ENCODE peak calls at places on chromosomes 4 and X, in six cellular contexts. N is astrocyte, F is left lung, G is GM23248, Z is heart left ventricle, T is body of pancreas. Y is an unnamed sample.

GRCh38 chr4:80608285-80608980 is 272.9 kb downstream of the CFAP299 start:
- DNase-seq in N (peak; percentile 57), F (no peak), G (peak; percentile 48), Z (no peak), T (no peak), Y (no peak)

GRCh38 chrX:45935408-45935807 is 609.8 kb downstream of the ZNF674 start:
- DNase-seq in N (no peak), F (no peak), G (no peak), Z (no peak), T (no peak), Y (no peak)

GRCh38 chr4:47862297-47862696 is 24.4 kb upstream of the CORIN start:
- DNase-seq in N (peak; percentile 80), F (no peak), G (peak; percentile 58), Z (no peak), T (no peak), Y (no peak)

GRCh38 chr4:56505269-56506109 is at the start of gene ARL9:
- DNase-seq in N (peak; percentile 46), F (peak; percentile 55), G (peak; percentile 85), Z (peak; percentile 34), T (peak; percentile 55), Y (peak; percentile 49)

GRCh38 chr4:129581305-129581704 is 485.4 kb downstream of the C4orf33 start:
- DNase-seq in N (no peak), F (no peak), G (no peak), Z (no peak), T (no peak), Y (no peak)

GRCh38 chr4:42523066-42523718 is 125.9 kb downstream of the SHISA3 start:
- DNase-seq in N (no peak), F (no peak), G (no peak), Z (no peak), T (no peak), Y (no peak)

GRCh38 chr4:74447636-74448233 is 2.8 kb downstream of the AREG start:
- DNase-seq in N (no peak), F (no peak), G (no peak), Z (no peak), T (no peak), Y (no peak)

GRCh38 chr4:121794505-121795192 is 6.5 kb upstream of the EXOSC9 start:
- DNase-seq in N (no peak), F (no peak), G (peak; percentile 38), Z (no peak), T (no peak), Y (no peak)

GRCh38 chr4:86564795-86565194 is 29.3 kb upstream of the PTPN13 start:
- DNase-seq in N (no peak), F (peak; percentile 44), G (no peak), Z (no peak), T (no peak), Y (no peak)

GRCh38 chr4:154222875-154223274 is 268.7 kb downstream of the DCHS2 start:
- DNase-seq in N (no peak), F (no peak), G (no peak), Z (no peak), T (no peak), Y (no peak)
- H3K9me3 ChIP-seq in N (peaks cover 4% of the 10 kb centered on the region), F (no peaks in the 10 kb centered on the region), G (no peaks in the 10 kb centered on the region), Z (peaks cover 10% of the 10 kb centered on the region), T (peaks cover 2% of the 10 kb centered on the region), Y (peaks cover 11% of the 10 kb centered on the region)

DNA sequence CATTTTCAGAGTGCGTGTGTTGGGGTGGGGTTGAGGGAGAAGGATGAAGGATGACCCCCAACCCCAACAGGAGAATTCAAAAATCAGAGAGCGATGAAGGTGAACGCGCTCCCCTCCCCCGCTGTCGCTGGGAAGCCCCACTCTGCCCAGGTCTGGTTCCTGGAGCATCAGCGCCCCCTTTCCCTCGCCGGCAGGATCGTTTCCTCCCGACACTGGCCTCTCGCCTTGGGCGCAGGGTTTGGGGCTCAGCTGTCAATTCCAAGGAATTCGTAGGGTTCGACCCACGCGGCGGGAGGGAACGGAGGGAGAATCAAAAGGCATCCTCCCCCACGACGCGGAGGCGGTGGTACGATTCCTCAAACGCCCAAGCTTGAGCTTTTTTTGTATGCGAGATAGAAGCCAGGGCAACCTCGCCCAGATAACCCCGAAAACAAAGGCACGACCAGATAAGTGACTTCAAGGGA is 997 bp upstream of the PDGFRA start:
- DNase-seq in N (peak; percentile 57), F (peak; percentile 75), G (peak; percentile 91), Z (peak; percentile 77), T (peak; percentile 58), Y (peak; percentile 68)
- H3K9me3 ChIP-seq in N (no peaks in the 10 kb centered on the region), F (no peaks in the 10 kb centered on the region), G (no peaks in the 10 kb centered on the region), Z (no peaks in the 10 kb centered on the region), T (no peaks in the 10 kb centered on the region), Y (no peaks in the 10 kb centered on the region)

DNA sequence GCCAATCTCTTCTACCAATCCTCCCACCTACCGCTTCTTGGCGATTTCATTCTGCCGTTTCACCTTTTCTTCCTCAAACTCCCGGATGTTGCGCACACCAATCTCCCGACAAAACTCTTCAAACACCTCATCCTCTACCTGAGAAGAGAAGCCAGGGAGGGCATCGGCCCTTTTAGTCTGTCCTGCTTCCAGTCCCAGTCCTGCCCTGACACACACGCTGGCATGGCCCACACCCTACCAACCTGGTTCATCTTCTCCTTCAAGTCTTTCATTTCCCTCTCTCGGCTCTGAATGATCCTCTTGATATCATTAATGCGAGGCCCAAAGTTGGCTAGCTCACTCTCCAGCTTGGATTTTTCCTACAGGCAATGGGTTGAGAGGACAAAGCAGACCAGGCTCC is 18.9 kb downstream of the SMC1A start:
- DNase-seq in N (no peak), F (no peak), G (no peak), Z (no peak), T (no peak), Y (no peak)
- H3K9me3 ChIP-seq in N (no peaks in the 10 kb centered on the region), F (no peaks in the 10 kb centered on the region), G (no peaks in the 10 kb centered on the region), Z (no peaks in the 10 kb centered on the region), T (no peaks in the 10 kb centered on the region), Y (no peaks in the 10 kb centered on the region)

GRCh38 chr4:12689457-12689856 is 794.7 kb downstream of the RAB28 start:
- DNase-seq in N (no peak), F (no peak), G (peak; percentile 6), Z (no peak), T (no peak), Y (no peak)
- H3K9me3 ChIP-seq in N (no peaks in the 10 kb centered on the region), F (no peaks in the 10 kb centered on the region), G (no peaks in the 10 kb centered on the region), Z (no peaks in the 10 kb centered on the region), T (no peaks in the 10 kb centered on the region), Y (no peaks in the 10 kb centered on the region)

GRCh38 chrX:55738969-55739368 is 21.4 kb downstream of the RRAGB start:
- DNase-seq in N (no peak), F (no peak), G (no peak), Z (no peak), T (no peak), Y (no peak)

DNA sequence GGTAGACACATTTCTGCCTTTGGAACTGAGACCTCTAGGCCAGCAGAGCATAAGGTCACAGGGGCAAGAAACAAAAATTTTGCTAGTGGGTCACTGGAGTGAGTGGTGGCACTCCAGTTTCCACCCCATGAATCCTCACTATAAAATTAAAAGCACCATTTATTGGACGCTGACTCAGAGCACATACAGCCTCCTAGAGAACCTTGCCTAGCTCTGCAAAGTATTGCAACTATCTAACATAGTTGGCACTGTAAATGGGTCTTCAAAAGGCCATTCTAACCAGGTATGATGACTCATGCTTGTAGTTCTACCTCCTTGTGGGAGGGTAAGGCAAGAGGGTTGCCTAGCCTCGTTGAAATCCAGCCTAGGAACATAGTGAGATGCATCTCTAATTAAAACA is 25.1 kb downstream of the RRAGB start:
- DNase-seq in N (no peak), F (no peak), G (no peak), Z (no peak), T (no peak), Y (no peak)
- H3K9me3 ChIP-seq in N (no peaks in the 10 kb centered on the region), F (no peaks in the 10 kb centered on the region), G (no peaks in the 10 kb centered on the region), Z (no peaks in the 10 kb centered on the region), T (no peaks in the 10 kb centered on the region), Y (no peaks in the 10 kb centered on the region)